ENCODE peak calls at places on chromosomes 1 and 21, in nine cellular contexts. L is Panc1, U is cardiac muscle cell, D is vagina, O is suprapubic skin, T is OCI-LY7, R is cardiac fibroblast, S is stomach, W is GM12865. J is an unnamed sample.

GRCh38 chr1:221397606-221398005 is 344.3 kb downstream of the DUSP10 start:
- DNase-seq in L (no peak), D (no peak), W (peak; percentile 12), U (no peak), O (no peak), T (no peak), R (no peak), S (no peak), J (no peak)

GRCh38 chr1:157995575-157996169 is 2.2 kb downstream of the KIRREL1 start:
- DNase-seq in O (no peak), D (no peak), S (no peak), W (no peak), U (no peak), R (no peak), L (no peak), T (no peak), J (no peak)

GRCh38 chr1:245441699-245442098 is 286.9 kb downstream of the KIF26B start:
- DNase-seq in D (no peak), S (no peak), U (peak; percentile 67), W (no peak), L (no peak), R (peak; percentile 46), O (no peak), T (no peak), J (no peak)

GRCh38 chr1:51100264-51100880 is 1.7 kb upstream of the C1orf185 start:
- DNase-seq in R (no peak), S (no peak), D (no peak), O (no peak), U (no peak), W (peak; percentile 77), T (no peak), L (no peak), J (no peak)

GRCh38 chr1:213934642-213935041 is 53.1 kb upstream of the PROX1 start:
- DNase-seq in W (no peak), O (no peak), D (no peak), L (no peak), T (no peak), U (peak; percentile 10), S (peak; percentile 92), R (no peak), J (peak; percentile 73)

GRCh38 chr1:201369209-201369608 is 8.3 kb downstream of the TNNT2 start:
- DNase-seq in U (no peak), T (no peak), L (no peak), D (no peak), R (no peak), O (no peak), S (no peak), W (no peak), J (no peak)

GRCh38 chr1:94602312-94602711 is 60.8 kb upstream of the F3 start:
- DNase-seq in L (no peak), D (no peak), R (peak; percentile 60), S (peak; percentile 45), O (no peak), T (no peak), U (peak; percentile 84), W (no peak), J (no peak)

GRCh38 chr1:224328644-224329043 is 1.3 kb downstream of the NVL start:
- DNase-seq in U (no peak), O (no peak), S (no peak), T (no peak), D (no peak), L (no peak), W (no peak), R (no peak), J (no peak)

GRCh38 chr21:43904316-43904925 is 39.4 kb downstream of the AGPAT3 start:
- DNase-seq in L (no peak), T (no peak), W (no peak), O (peak; percentile 67), D (no peak), U (no peak), S (no peak), R (no peak), J (no peak)

GRCh38 chr21:43900690-43901089 is 35.7 kb downstream of the AGPAT3 start:
- DNase-seq in R (no peak), O (no peak), U (no peak), W (no peak), D (no peak), S (no peak), T (no peak), L (no peak), J (no peak)

GRCh38 chr21:43902441-43902840 is 37.4 kb downstream of the AGPAT3 start:
- DNase-seq in W (no peak), R (peak; percentile 55), O (peak; percentile 72), S (no peak), U (peak; percentile 85), D (no peak), L (no peak), T (no peak), J (no peak)

GRCh38 chr21:43905726-43906455 is 40.9 kb downstream of the AGPAT3 start:
- DNase-seq in T (no peak), D (no peak), W (no peak), R (no peak), S (no peak), L (no peak), U (no peak), O (peak; percentile 50), J (no peak)

DNA sequence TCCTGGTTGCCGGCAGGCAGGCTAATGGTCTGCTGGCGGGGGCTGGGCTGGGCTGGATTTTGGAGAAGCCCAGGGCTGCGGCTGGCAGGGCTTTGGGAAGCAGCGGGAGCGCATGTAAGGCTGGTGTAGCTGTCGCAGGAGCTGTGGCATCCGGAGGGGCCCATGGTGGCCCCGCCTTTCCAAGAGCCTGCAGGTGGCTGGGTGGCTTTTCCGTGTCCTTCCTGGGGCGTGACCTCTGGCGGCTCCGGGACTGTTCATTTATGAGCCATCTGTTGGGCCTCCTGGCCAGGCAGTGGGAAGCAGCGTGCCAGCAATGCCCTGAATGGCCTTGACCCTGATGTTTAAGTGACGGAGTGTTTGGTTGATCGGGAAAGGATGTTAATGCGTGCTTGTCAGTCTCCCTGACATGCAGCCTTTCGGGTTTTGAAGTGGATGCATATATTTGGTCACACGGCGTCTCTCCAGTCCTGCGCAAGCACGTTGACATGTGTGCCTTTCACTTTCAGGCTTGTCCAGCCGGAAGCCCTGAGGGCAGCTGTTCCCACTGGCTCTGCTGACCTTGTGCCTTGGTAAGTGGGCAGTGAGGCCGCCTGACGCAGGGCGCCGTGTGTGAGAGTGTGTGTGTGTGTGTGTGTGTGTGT is 38.5 kb downstream of the AGPAT3 start:
- DNase-seq in S (peak; percentile 76), D (no peak), O (peak; percentile 70), L (no peak), W (no peak), R (no peak), T (no peak), U (no peak), J (no peak)
- H3K4me3 ChIP-seq in S (no peak overlapping the region), D (no peak overlapping the region), O (no peak overlapping the region), L (no peak overlapping the region), W (no peak overlapping the region), R (no peak overlapping the region), T (no peak overlapping the region), U (no peak overlapping the region), J (no peak overlapping the region)

GRCh38 chr21:44762221-44763049 is 39.2 kb downstream of the UBE2G2 start:
- DNase-seq in W (no peak), R (no peak), L (no peak), T (no peak), U (no peak), D (no peak), S (no peak), O (peak; percentile 63), J (no peak)

GRCh38 chr21:44759628-44760285 is 41.9 kb downstream of the UBE2G2 start:
- DNase-seq in L (no peak), U (no peak), W (no peak), D (no peak), S (peak; percentile 9), O (peak; percentile 29), T (no peak), R (no peak), J (no peak)

GRCh38 chr21:44761747-44762208 is 39.8 kb downstream of the UBE2G2 start:
- DNase-seq in R (no peak), D (no peak), O (peak; percentile 60), T (no peak), L (no peak), S (no peak), U (no peak), W (no peak), J (no peak)

GRCh38 chr21:44760376-44760775 is 41.2 kb downstream of the UBE2G2 start:
- DNase-seq in U (no peak), S (peak; percentile 9), O (peak; percentile 74), D (no peak), R (no peak), L (no peak), T (no peak), W (no peak), J (no peak)

DNA sequence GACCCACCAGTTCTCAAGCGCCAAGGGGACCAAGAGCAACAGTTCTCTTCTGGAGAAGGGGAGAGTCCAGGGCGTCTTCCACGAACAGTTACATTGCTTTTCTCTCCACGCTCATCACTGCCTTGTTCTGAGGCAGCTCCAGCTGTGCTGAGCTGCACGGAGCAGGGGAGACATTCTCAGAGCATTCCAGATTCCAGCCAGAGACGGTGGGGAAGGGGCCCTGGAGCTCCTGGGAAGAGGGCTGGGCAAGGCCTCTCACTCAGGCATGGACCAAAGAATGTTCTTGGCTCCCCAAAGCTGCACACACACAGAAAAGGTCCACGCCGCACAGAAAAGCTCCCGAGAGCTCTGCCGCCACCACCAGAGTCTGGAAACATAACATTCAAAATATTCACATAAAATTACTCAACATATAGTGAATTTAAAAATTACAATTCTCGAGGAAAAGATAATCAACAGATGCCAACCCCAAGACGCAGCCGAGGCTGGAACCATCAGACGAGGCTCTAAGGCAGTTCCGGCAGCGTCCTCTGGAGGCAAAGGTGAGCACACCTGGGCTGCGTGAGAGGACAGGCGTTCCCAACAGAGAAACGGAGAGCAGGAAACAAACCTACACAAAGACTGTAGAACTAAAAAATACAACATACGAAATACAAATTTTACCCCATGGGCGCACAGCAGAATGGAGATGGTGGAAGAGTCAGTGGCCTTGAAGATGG is 40.5 kb downstream of the UBE2G2 start:
- DNase-seq in D (no peak), O (peak; percentile 58), W (peak; percentile 14), R (no peak), S (no peak), U (no peak), L (no peak), T (peak; percentile 45), J (no peak)
- TF ChIP-seq CTCF in D (no peak), O (peak; percentile 68), W (peak; percentile 45), R (peak; percentile 29), S (no peak), U (peak; percentile 29), L (peak; percentile 73), T (peak; percentile 77), J (peak; percentile 51)

GRCh38 chr1:48644190-48644930 is 132.3 kb downstream of the BEND5 start:
- DNase-seq in S (no peak), O (no peak), U (no peak), W (no peak), L (no peak), D (no peak), R (no peak), T (no peak), J (no peak)

GRCh38 chr1:48643193-48643592 is 133.5 kb downstream of the BEND5 start:
- DNase-seq in S (no peak), L (no peak), R (no peak), T (no peak), U (no peak), O (no peak), W (no peak), D (no peak), J (no peak)

GRCh38 chr1:48644950-48645605 is 131.6 kb downstream of the BEND5 start:
- DNase-seq in S (no peak), U (no peak), R (no peak), D (no peak), W (no peak), L (no peak), T (no peak), O (no peak), J (no peak)

GRCh38 chr1:48649880-48650279 is 126.8 kb downstream of the BEND5 start:
- DNase-seq in L (no peak), O (no peak), T (no peak), W (no peak), S (no peak), D (no peak), U (no peak), R (no peak), J (no peak)

DNA sequence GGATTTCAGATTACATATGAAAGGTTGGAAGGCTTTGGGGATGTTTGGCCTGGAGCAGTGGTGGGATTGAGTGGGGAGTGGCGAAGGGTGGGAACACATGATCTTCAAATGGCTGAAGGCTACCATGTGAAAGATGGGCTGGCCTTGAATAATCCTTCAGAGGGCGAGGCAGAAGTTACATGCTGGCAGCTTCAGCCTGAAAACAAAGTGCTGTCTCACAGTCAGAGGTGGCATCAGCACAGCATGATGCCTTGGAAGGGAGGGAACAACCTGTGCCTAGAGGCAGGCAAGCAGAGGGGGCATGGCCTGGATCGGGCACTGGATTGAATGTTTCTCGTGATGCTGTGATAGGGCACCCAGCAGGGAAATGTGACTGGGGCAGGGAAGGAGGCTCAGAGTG is 130.8 kb downstream of the BEND5 start:
- DNase-seq in S (no peak), O (no peak), U (no peak), R (no peak), D (no peak), W (no peak), T (no peak), L (no peak), J (no peak)
- H3K4me3 ChIP-seq in S (no peak overlapping the region), O (no peak overlapping the region), U (no peak overlapping the region), R (no peak overlapping the region), D (no peak overlapping the region), W (no peak overlapping the region), T (no peak overlapping the region), L (no peak overlapping the region), J (no peak overlapping the region)

GRCh38 chr1:19232526-19232851 is 18.8 kb downstream of the EMC1 start:
- DNase-seq in O (no peak), R (no peak), W (no peak), D (no peak), S (no peak), L (no peak), T (no peak), U (peak; percentile 38), J (no peak)
- TF ChIP-seq CTCF in O (no peak), R (no peak), W (no peak), D (no peak), S (no peak), L (no peak), T (peak; percentile 32), U (peak; percentile 3), J (peak; percentile 34)